ENCODE peak calls at places on chromosomes 6 and 20, in six cellular contexts. H, A, R, T, M and S are unnamed samples.

GRCh38 chr20:10729785-10730184 is 56.0 kb upstream of the JAG1 start:
- DNase-seq in M (no peak), T (no peak), R (no peak), H (no peak), A (no peak), S (no peak)

GRCh38 chr6:170583736-170584180 is 679 bp downstream of the PDCD2 start:
- DNase-seq in T (no peak), A (peak; percentile 1), R (no peak), M (no peak), H (no peak), S (no peak)

GRCh38 chr20:50594591-50595432 is 84.6 kb downstream of the PTPN1 start:
- DNase-seq in R (no peak), M (no peak), H (no peak), T (no peak), A (no peak), S (no peak)

GRCh38 chr20:45917790-45918141 is 5.8 kb upstream of the PLTP start:
- DNase-seq in A (peak; percentile 75), R (no peak), T (no peak), M (peak; percentile 69), H (peak; percentile 71), S (no peak)

GRCh38 chr6:47670851-47671250 is 27.5 kb upstream of the ADGRF4 start:
- DNase-seq in R (no peak), A (no peak), T (no peak), H (no peak), M (no peak), S (no peak)

GRCh38 chr20:58429303-58429702 is 40.3 kb downstream of the VAPB start:
- DNase-seq in M (no peak), H (no peak), A (no peak), R (no peak), T (no peak), S (no peak)

GRCh38 chr20:41508335-41508734 is 109.8 kb downstream of the CHD6 start:
- DNase-seq in M (no peak), H (no peak), R (no peak), T (no peak), A (no peak), S (no peak)

GRCh38 chr6:35049885-35050284 is 91.3 kb downstream of the TCP11 start:
- DNase-seq in H (no peak), T (peak; percentile 78), R (peak; percentile 50), M (peak; percentile 72), A (peak; percentile 93), S (no peak)

GRCh38 chr6:159378361-159378760 is 209.2 kb downstream of the FNDC1 start:
- DNase-seq in T (no peak), M (no peak), A (no peak), R (no peak), H (no peak), S (no peak)

GRCh38 chr6:31797607-31798006 is 2.1 kb upstream of the VARS1 start:
- DNase-seq in A (no peak), M (no peak), H (no peak), R (no peak), T (no peak), S (no peak)

GRCh38 chr20:39295301-39295700 is 333.2 kb downstream of the DHX35 start:
- DNase-seq in H (no peak), A (no peak), R (no peak), T (no peak), M (no peak), S (no peak)

GRCh38 chr6:118580585-118581419 is 32.7 kb downstream of the PLN start:
- DNase-seq in M (peak; percentile 35), T (no peak), H (peak; percentile 47), A (peak; percentile 78), R (peak; percentile 64), S (peak; percentile 39)

GRCh38 chr6:162468326-162468725 is 259.2 kb downstream of the PRKN start:
- DNase-seq in A (no peak), T (no peak), R (no peak), M (peak; percentile 57), H (no peak), S (no peak)

GRCh38 chr20:47351643-47352331 is 4.7 kb downstream of the ZMYND8 start:
- DNase-seq in A (no peak), T (no peak), R (no peak), H (no peak), M (no peak), S (no peak)

GRCh38 chr6:31473780-31474725 is 23.9 kb upstream of the MICB start:
- DNase-seq in A (peak; percentile 46), M (no peak), H (no peak), R (no peak), T (no peak), S (no peak)

GRCh38 chr20:768426-768978 is at the start of gene SLC52A3:
- DNase-seq in R (no peak), H (peak; percentile 31), T (peak; percentile 69), M (peak; percentile 69), A (no peak), S (peak; percentile 79)

GRCh38 chr6:133170602-133171001 is 70.6 kb upstream of the EYA4 start:
- DNase-seq in H (no peak), A (peak; percentile 53), M (no peak), R (no peak), T (no peak), S (no peak)

GRCh38 chr6:18388252-18388651 is 1.1 kb downstream of the RNF144B start:
- DNase-seq in H (no peak), A (no peak), R (no peak), T (no peak), M (no peak), S (no peak)

GRCh38 chr6:145813285-145814034 is 1.1 kb downstream of the FBXO30 start:
- DNase-seq in R (no peak), H (no peak), T (no peak), M (no peak), A (peak; percentile 84), S (no peak)

GRCh38 chr6:46655803-46656202 is 3.0 kb downstream of the SLC25A27 start:
- DNase-seq in A (no peak), T (no peak), R (no peak), H (no peak), M (no peak), S (peak; percentile 52)

GRCh38 chr20:61561111-61561830 is 309.2 kb downstream of the CDH4 start:
- DNase-seq in M (no peak), T (no peak), H (no peak), A (no peak), R (no peak), S (no peak)

GRCh38 chr6:132511836-132512230 is 1.1 kb downstream of the STX7 start:
- DNase-seq in T (no peak), H (no peak), A (no peak), R (no peak), M (no peak), S (no peak)

GRCh38 chr6:128520436-128521301 is at the start of gene PTPRK:
- DNase-seq in H (peak; percentile 93), M (peak; percentile 94), A (peak; percentile 91), T (peak; percentile 91), R (peak; percentile 94), S (peak; percentile 59)

GRCh38 chr6:11854418-11855165 is 76.0 kb upstream of the ADTRP start:
- DNase-seq in R (no peak), H (no peak), M (no peak), T (no peak), A (peak; percentile 89), S (no peak)

GRCh38 chr6:140774080-140774505 is 1358.6 kb upstream of the GJE1 start:
- DNase-seq in R (no peak), H (no peak), M (peak; percentile 35), A (peak; percentile 91), T (no peak), S (no peak)

GRCh38 chr6:21738180-21739094 is 144.9 kb downstream of the SOX4 start:
- DNase-seq in H (no peak), R (no peak), T (no peak), A (peak; percentile 44), M (no peak), S (peak; percentile 97)

GRCh38 chr6:44157152-44157521 is 1.5 kb upstream of the CAPN11 start:
- DNase-seq in H (no peak), R (no peak), T (no peak), A (no peak), M (no peak), S (no peak)
- TF ChIP-seq CTCF in H (no peak), R (no peak), T (no peak), A (no peak), M (no peak), S (no peak)

GRCh38 chr6:4880373-4880762 is 104.2 kb downstream of the CDYL start:
- DNase-seq in A (no peak), M (no peak), R (no peak), H (no peak), T (no peak), S (peak; percentile 59)
- H3K4me3 ChIP-seq in A (no peak overlapping the region), M (no peak overlapping the region), R (no peak overlapping the region), H (no peak overlapping the region), T (no peak overlapping the region), S (no peak overlapping the region)

DNA sequence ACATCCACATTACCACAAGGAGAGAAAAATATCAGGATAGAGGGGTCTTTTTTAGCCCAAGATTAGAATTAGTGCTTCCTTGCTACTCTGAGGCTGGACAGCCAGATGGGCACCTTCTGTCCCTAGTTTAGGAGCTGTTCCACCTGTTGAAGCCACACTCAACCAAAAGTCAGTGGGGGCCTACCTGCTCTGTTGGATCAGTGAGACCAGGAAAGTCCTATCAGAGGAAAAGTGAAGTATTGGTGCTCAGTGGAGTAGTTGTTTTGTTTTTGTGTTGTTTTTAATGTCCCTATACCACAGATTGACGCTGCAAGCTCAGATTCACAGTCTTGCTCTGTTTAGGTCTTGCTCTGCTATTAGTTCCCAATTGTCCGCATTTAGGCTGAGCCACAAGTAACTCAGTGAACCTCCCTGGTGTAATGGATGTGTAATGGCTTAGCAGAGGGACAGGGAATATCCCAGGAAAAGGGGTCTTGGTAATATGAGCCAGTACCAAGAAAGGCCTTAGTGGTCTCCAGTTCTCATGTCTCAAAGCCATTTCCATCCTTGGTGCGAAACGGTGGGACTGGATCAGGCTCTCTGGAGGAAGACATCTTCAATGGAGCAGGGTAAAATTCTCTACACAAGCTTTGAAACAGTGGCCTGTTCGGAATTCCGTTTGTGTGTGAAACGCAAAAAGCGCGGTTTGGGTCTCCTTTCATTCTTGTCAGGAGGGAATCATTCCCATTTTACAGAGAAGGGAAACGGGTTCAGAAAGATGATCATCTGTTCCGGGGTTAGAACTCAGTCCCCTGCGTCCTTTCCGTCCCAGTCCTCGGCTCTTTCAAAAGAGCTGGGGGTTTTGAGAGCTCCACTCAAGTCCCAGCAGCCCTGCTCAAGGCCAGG is 631 bp upstream of the PABPC1L start:
- DNase-seq in R (no peak), T (no peak), H (no peak), M (no peak), A (no peak), S (no peak)
- TF ChIP-seq CTCF in R (no peak), T (no peak), H (no peak), M (no peak), A (no peak), S (no peak)

DNA sequence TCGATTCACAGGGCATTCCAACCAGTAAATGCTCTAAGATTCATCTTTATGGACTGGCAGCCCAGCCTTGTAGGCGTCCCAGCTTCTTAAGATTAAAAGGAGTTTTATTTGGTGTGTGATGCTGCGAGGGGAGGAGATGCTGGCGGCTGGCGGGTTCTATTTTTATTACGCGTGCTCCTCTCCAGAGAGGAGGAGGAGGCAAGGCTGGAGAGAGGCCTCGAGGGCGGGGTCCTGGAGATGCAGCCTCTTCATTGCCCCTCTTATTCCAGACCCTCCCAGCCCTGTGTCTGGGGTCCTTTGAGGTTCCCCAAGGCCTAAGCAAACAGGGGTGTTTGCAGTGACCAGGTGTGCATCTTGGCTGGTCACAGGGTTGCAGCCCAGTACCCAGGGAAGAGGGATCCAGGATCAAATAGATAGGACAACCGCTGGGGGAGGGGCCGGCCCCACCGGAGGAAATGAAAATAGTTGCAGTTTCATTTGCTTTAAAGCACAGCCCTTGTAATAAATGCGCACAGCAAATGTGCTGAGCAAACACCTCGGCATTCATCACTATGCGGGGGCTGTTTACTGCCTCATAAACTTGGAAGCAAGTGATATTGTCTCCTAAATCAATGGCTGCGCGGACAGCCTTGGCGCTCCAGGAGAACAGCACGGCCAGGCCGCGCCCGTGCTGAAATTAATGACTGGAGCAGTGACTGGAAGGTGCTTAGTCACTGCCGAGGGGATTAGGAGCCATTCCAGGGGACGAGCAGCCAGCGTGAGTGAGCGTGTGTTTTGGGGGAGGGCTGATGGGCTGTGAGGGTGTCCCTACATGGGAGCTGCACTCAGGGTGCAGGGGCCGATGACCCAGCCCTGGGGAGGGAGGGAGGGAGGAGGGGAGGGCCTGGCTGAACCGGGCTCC is 83.0 kb downstream of the TMEM242 start:
- DNase-seq in A (peak; percentile 41), M (no peak), R (peak; percentile 84), H (peak; percentile 94), T (no peak), S (no peak)
- H3K4me3 ChIP-seq in A (peak overlapping the region; percentile 33), M (peak overlapping the region; percentile 29), R (peak overlapping the region; percentile 55), H (peak overlapping the region; percentile 6), T (peak overlapping the region; percentile 7), S (no peak overlapping the region)